ENCODE peak calls at places on chromosomes 6 and 20, in seven cellular contexts. Y, D, F, H, K, R and U are unnamed samples.

GRCh38 chr6:120354452-120355098 is 979.7 kb downstream of the TBC1D32 start:
- DNase-seq in Y (no peak), D (no peak), F (no peak), H (no peak), K (no peak), R (no peak), U (peak; percentile 47)

GRCh38 chr20:17859616-17860232 is 108.9 kb downstream of the SNX5 start:
- DNase-seq in Y (no peak), D (no peak), F (peak; percentile 80), H (peak; percentile 37), K (no peak), R (no peak), U (peak; percentile 73)

GRCh38 chr20:59137532-59137931 is 26.1 kb upstream of the ZNF831 start:
- DNase-seq in Y (no peak), D (no peak), F (no peak), H (no peak), K (no peak), R (no peak), U (no peak)

GRCh38 chr20:1423625-1424106 is 30.8 kb upstream of the FKBP1A start:
- DNase-seq in Y (no peak), D (peak; percentile 63), F (peak; percentile 60), H (no peak), K (no peak), R (no peak), U (peak; percentile 36)

GRCh38 chr6:77403424-77403823 is 59.9 kb downstream of the HTR1B start:
- DNase-seq in Y (no peak), D (no peak), F (no peak), H (no peak), K (no peak), R (peak; percentile 8), U (no peak)

GRCh38 chr6:30541515-30542403 is 14.5 kb downstream of the GNL1 start:
- DNase-seq in Y (peak; percentile 59), D (peak; percentile 65), F (peak; percentile 83), H (peak; percentile 82), K (peak; percentile 77), R (peak; percentile 62), U (peak; percentile 88)

GRCh38 chr6:137640086-137640485 is 145.9 kb upstream of the OLIG3 start:
- DNase-seq in Y (no peak), D (no peak), F (no peak), H (no peak), K (no peak), R (no peak), U (no peak)

GRCh38 chr6:36793296-36793912 is 45.8 kb downstream of the CPNE5 start:
- DNase-seq in Y (no peak), D (no peak), F (peak; percentile 54), H (no peak), K (no peak), R (no peak), U (no peak)

GRCh38 chr6:135451617-135452190 is 45.8 kb downstream of the AHI1 start:
- DNase-seq in Y (no peak), D (peak; percentile 57), F (peak; percentile 72), H (no peak), K (peak; percentile 48), R (peak; percentile 5), U (no peak)

GRCh38 chr6:137044366-137045220 is at the start of gene IL20RA:
- DNase-seq in Y (no peak), D (peak; percentile 84), F (no peak), H (peak; percentile 3), K (no peak), R (peak; percentile 34), U (no peak)

GRCh38 chr20:45300961-45301360 is 5.7 kb upstream of the RBPJL start:
- DNase-seq in Y (no peak), D (peak; percentile 68), F (no peak), H (peak; percentile 63), K (peak; percentile 21), R (peak; percentile 46), U (peak; percentile 59)

GRCh38 chr6:88301888-88302768 is 136.0 kb upstream of the CNR1 start:
- DNase-seq in Y (no peak), D (no peak), F (no peak), H (no peak), K (no peak), R (no peak), U (no peak)

GRCh38 chr20:32440069-32440757 is 82.1 kb downstream of the ASXL1 start:
- DNase-seq in Y (no peak), D (no peak), F (no peak), H (no peak), K (no peak), R (no peak), U (no peak)

GRCh38 chr6:149318581-149319286 is 1.2 kb downstream of the TAB2 start:
- DNase-seq in Y (no peak), D (peak; percentile 54), F (peak; percentile 58), H (no peak), K (peak; percentile 50), R (no peak), U (no peak)

GRCh38 chr6:11553824-11554223 is 16.3 kb downstream of the TMEM170B start:
- DNase-seq in Y (no peak), D (no peak), F (no peak), H (no peak), K (no peak), R (no peak), U (no peak)

GRCh38 chr6:169810066-169810989 is 58.9 kb downstream of the ERMARD start:
- DNase-seq in Y (no peak), D (peak; percentile 96), F (no peak), H (no peak), K (no peak), R (no peak), U (peak; percentile 20)

GRCh38 chr6:40722081-40722480 is 134.9 kb upstream of the LRFN2 start:
- DNase-seq in Y (no peak), D (no peak), F (no peak), H (no peak), K (no peak), R (no peak), U (no peak)

GRCh38 chr6:70673054-70673453 is 5.4 kb downstream of the SMAP1 start:
- DNase-seq in Y (no peak), D (no peak), F (no peak), H (no peak), K (no peak), R (no peak), U (no peak)

GRCh38 chr6:41470341-41471063 is 75.7 kb upstream of the FOXP4 start:
- DNase-seq in Y (no peak), D (peak; percentile 27), F (no peak), H (peak; percentile 27), K (no peak), R (peak; percentile 40), U (no peak)

GRCh38 chr20:39974966-39975501 is 714.0 kb downstream of the MAFB start:
- DNase-seq in Y (no peak), D (no peak), F (no peak), H (no peak), K (no peak), R (no peak), U (no peak)

GRCh38 chr6:169890901-169891300 is 139.5 kb downstream of the ERMARD start:
- DNase-seq in Y (no peak), D (no peak), F (no peak), H (no peak), K (no peak), R (no peak), U (no peak)

GRCh38 chr6:169851641-169852503 is 100.5 kb downstream of the ERMARD start:
- DNase-seq in Y (no peak), D (no peak), F (no peak), H (no peak), K (no peak), R (peak; percentile 62), U (no peak)

GRCh38 chr6:5335020-5335419 is 73.7 kb downstream of the FARS2 start:
- DNase-seq in Y (no peak), D (no peak), F (no peak), H (no peak), K (no peak), R (no peak), U (no peak)

GRCh38 chr6:147752686-147753418 is 244.4 kb downstream of the SAMD5 start:
- DNase-seq in Y (no peak), D (no peak), F (no peak), H (no peak), K (peak; percentile 80), R (no peak), U (no peak)

GRCh38 chr6:148689168-148689567 is 57.7 kb upstream of the UST start:
- DNase-seq in Y (no peak), D (no peak), F (no peak), H (no peak), K (no peak), R (no peak), U (no peak)

GRCh38 chr20:47821481-47822100 is 36.3 kb upstream of the SULF2 start:
- DNase-seq in Y (no peak), D (no peak), F (peak; percentile 32), H (no peak), K (no peak), R (peak; percentile 96), U (no peak)

GRCh38 chr6:13953061-13953705 is 28.4 kb downstream of the RNF182 start:
- DNase-seq in Y (no peak), D (no peak), F (no peak), H (no peak), K (peak; percentile 14), R (peak; percentile 29), U (no peak)

GRCh38 chr20:35432430-35432735 is 5.6 kb downstream of the GDF5 start:
- DNase-seq in Y (no peak), D (no peak), F (no peak), H (no peak), K (no peak), R (no peak), U (no peak)

GRCh38 chr6:15218401-15218800 is 27.5 kb upstream of the JARID2 start:
- DNase-seq in Y (no peak), D (no peak), F (no peak), H (no peak), K (no peak), R (no peak), U (no peak)